ENCODE peak calls at places on chromosomes 4 and X, in five cellular contexts. One of them, this sample, is unnamed.

GRCh38 chrX:71923516-71923915 is 12.9 kb downstream of the NHSL2 start:
- DNase-seq in substantia nigra: no peak
- DNase-seq in ELR: no peak
- DNase-seq in dorsolateral prefrontal cortex: no peak
- DNase-seq in foreskin fibroblast: no peak
- DNase-seq in this sample: no peak

GRCh38 chrX:120775959-120776358 is 99.7 kb downstream of the CT47B1 start:
- DNase-seq in substantia nigra: no peak
- DNase-seq in ELR: no peak
- DNase-seq in dorsolateral prefrontal cortex: no peak
- DNase-seq in foreskin fibroblast: no peak
- DNase-seq in this sample: no peak

GRCh38 chrX:6026484-6026883 is 202.2 kb downstream of the NLGN4X start:
- DNase-seq in substantia nigra: no peak
- DNase-seq in ELR: no peak
- DNase-seq in dorsolateral prefrontal cortex: no peak
- DNase-seq in foreskin fibroblast: no peak
- DNase-seq in this sample: no peak

GRCh38 chr4:55312491-55313101 is 33.4 kb upstream of the SRD5A3 start:
- DNase-seq in substantia nigra: no peak
- DNase-seq in ELR: peak
- DNase-seq in dorsolateral prefrontal cortex: no peak
- DNase-seq in foreskin fibroblast: peak
- DNase-seq in this sample: no peak

GRCh38 chr4:169313732-169314131 is 43.0 kb upstream of the SH3RF1 start:
- DNase-seq in substantia nigra: no peak
- DNase-seq in ELR: no peak
- DNase-seq in dorsolateral prefrontal cortex: no peak
- DNase-seq in foreskin fibroblast: no peak
- DNase-seq in this sample: no peak

GRCh38 chrX:80667967-80668366 is 141.7 kb downstream of the BRWD3 start:
- DNase-seq in substantia nigra: no peak
- DNase-seq in ELR: no peak
- DNase-seq in dorsolateral prefrontal cortex: no peak
- DNase-seq in foreskin fibroblast: no peak
- DNase-seq in this sample: no peak

GRCh38 chrX:113136841-113137240 is 296.2 kb upstream of the AMOT start:
- DNase-seq in substantia nigra: no peak
- DNase-seq in ELR: no peak
- DNase-seq in dorsolateral prefrontal cortex: no peak
- DNase-seq in foreskin fibroblast: no peak
- DNase-seq in this sample: no peak

GRCh38 chrX:39652336-39652735 is 445.4 kb downstream of the BCOR start:
- DNase-seq in substantia nigra: no peak
- DNase-seq in ELR: peak
- DNase-seq in dorsolateral prefrontal cortex: no peak
- DNase-seq in foreskin fibroblast: no peak
- DNase-seq in this sample: no peak

GRCh38 chr4:153514001-153514526 is 47.9 kb downstream of the TMEM131L start:
- DNase-seq in substantia nigra: no peak
- DNase-seq in ELR: peak
- DNase-seq in dorsolateral prefrontal cortex: no peak
- DNase-seq in foreskin fibroblast: peak
- DNase-seq in this sample: no peak

GRCh38 chr4:159248383-159249178 is 145.7 kb downstream of the RAPGEF2 start:
- DNase-seq in substantia nigra: no peak
- DNase-seq in ELR: no peak
- DNase-seq in dorsolateral prefrontal cortex: no peak
- DNase-seq in foreskin fibroblast: no peak
- DNase-seq in this sample: no peak